ENCODE peak calls at places on chromosome 12, in five cellular contexts. J is adrenal gland, D is heart right ventricle, I is breast epithelium, U is lung. O is an unnamed sample.

GRCh38 chr12:69290545-69291277 is 51.3 kb downstream of the CPSF6 start:
- DNase-seq in J (peak; percentile 79), D (peak; percentile 35), I (peak; percentile 65), U (peak; percentile 81), O (no peak)

GRCh38 chr12:71236133-71236660 is 78.4 kb upstream of the TSPAN8 start:
- DNase-seq in J (no peak), D (no peak), I (no peak), U (no peak), O (no peak)

GRCh38 chr12:114414031-114414865 is 8.3 kb upstream of the TBX5 start:
- DNase-seq in J (no peak), D (no peak), I (no peak), U (no peak), O (no peak)

GRCh38 chr12:97267166-97267565 is 195.4 kb upstream of the RMST start:
- DNase-seq in J (no peak), D (no peak), I (no peak), U (no peak), O (no peak)

GRCh38 chr12:89470741-89471504 is 53.7 kb downstream of the GALNT4 start:
- DNase-seq in J (no peak), D (no peak), I (no peak), U (no peak), O (no peak)

GRCh38 chr12:42162940-42163339 is 18.3 kb upstream of the GXYLT1 start:
- DNase-seq in J (no peak), D (no peak), I (no peak), U (no peak), O (no peak)

GRCh38 chr12:123533672-123534643 is at the start of gene RILPL1:
- DNase-seq in J (peak; percentile 67), D (peak; percentile 62), I (peak; percentile 60), U (peak; percentile 39), O (no peak)

GRCh38 chr12:103851127-103851526 is 10.1 kb upstream of the NT5DC3 start:
- DNase-seq in J (no peak), D (no peak), I (no peak), U (no peak), O (no peak)

GRCh38 chr12:125528300-125528699 is 463.1 kb downstream of the AACS start:
- DNase-seq in J (no peak), D (no peak), I (no peak), U (no peak), O (no peak)

DNA sequence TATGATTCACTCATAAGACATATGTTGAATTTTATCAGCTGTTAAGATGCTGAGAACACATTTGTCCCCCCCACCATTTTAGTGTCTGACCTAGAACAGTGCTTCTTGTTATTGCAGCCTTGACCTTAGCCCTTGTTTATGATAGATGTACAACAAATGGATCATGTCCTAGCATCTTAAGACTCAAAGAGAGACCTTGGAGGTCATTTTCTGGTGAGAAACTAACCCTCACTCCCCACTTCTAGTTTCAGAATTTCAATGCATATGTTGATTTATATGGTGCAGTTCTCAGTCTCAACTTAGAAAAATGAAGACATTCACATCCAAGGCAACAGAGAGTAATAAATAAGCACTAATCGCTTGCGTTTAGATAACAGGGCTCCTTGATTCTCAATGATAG is 391.2 kb downstream of the AEBP2 start:
- DNase-seq in J (no peak), D (no peak), I (no peak), U (no peak), O (no peak)
- H3K4me3 ChIP-seq in J (no peak overlapping the region), D (no peak overlapping the region), I (no peak overlapping the region), U (no peak overlapping the region), O (no peak overlapping the region)

GRCh38 chr12:80701388-80701787 is 6.0 kb upstream of the MYF6 start:
- DNase-seq in J (no peak), D (no peak), I (no peak), U (no peak), O (no peak)

GRCh38 chr12:80704430-80704829 is 3.0 kb upstream of the MYF6 start:
- DNase-seq in J (no peak), D (no peak), I (no peak), U (no peak), O (no peak)

GRCh38 chr12:80698847-80699542 is 8.4 kb upstream of the MYF6 start:
- DNase-seq in J (no peak), D (no peak), I (no peak), U (no peak), O (no peak)

GRCh38 chr12:80700327-80700726 is 7.1 kb upstream of the MYF6 start:
- DNase-seq in J (no peak), D (no peak), I (no peak), U (no peak), O (no peak)

DNA sequence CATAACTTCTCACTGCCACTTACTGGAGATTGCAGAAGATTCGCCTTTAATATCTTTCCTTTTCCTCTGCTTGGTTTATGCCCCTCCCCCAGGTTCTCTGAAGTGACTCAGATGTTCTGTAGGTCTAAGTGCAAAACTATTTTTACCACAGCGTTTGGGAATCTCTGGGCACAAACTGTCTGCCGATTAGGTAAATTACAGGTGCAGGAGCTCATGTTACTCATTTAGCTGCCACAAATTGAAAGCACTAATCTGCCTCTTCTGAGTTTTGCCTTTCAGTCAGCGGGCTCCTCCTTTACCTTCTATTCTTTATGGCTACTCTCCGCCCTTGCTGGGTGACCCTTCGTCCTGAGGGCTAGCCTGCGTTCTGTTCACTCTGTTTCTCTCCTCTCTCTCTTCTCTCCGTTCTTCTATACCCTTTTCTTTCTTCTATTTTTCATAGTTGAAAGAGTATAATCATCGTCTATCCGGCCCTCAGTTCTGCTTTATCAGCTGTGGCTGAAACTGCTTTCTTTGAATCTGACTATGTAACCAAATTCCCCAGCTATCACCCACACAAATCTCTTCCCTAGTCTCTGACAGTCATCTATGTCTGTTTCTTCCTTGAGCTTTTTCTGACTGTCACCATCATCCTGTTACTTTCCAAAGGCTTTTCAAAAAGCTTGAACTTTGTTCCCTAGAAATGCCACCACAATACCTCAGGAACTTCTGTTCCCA is 4.4 kb upstream of the MYF6 start:
- DNase-seq in J (no peak), D (no peak), I (no peak), U (no peak), O (no peak)
- H3K4me3 ChIP-seq in J (no peak overlapping the region), D (no peak overlapping the region), I (peak overlapping the region; percentile 45), U (no peak overlapping the region), O (no peak overlapping the region)

GRCh38 chr12:8917031-8917430 is 2.7 kb downstream of the PHC1 start:
- DNase-seq in J (no peak), D (no peak), I (no peak), U (no peak), O (no peak)
- H3K4me3 ChIP-seq in J (no peak overlapping the region), D (no peak overlapping the region), I (no peak overlapping the region), U (no peak overlapping the region), O (no peak overlapping the region)

DNA sequence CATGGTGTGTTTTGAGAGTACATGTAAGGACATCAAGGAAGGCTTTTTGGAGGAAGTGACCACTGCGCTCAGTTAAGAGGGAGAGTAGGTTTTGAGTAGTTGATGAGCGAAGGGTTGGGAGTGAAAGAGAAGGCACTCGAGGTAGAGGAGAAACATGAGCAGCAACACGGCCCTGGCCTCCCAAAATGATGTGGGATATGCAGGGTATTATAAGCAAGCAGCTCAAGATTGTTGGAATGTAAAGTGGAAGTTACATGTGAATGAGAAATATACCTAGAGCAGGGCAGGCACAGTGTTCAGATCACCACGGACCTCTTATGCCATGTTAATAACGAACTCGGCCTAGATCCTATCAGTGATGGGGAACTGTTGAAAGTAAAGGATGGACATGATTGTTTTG is 2.1 kb upstream of the ARHGDIB start:
- DNase-seq in J (no peak), D (no peak), I (no peak), U (no peak), O (no peak)
- H3K4me3 ChIP-seq in J (no peak overlapping the region), D (no peak overlapping the region), I (no peak overlapping the region), U (no peak overlapping the region), O (no peak overlapping the region)

GRCh38 chr12:13255792-13256704 is 59.5 kb downstream of the EMP1 start:
- DNase-seq in J (peak; percentile 94), D (peak; percentile 94), I (peak; percentile 93), U (peak; percentile 94), O (no peak)
- H3K4me3 ChIP-seq in J (peak overlapping the region; percentile 22), D (no peak overlapping the region), I (peak overlapping the region; percentile 58), U (no peak overlapping the region), O (peak overlapping the region; percentile 38)